ENCODE peak calls at places on chromosomes 16 and 17, in nine cellular contexts. W is HFF-Myc, Z is AG04450, J is bronchial epithelial cell, F is lower leg skin, N is uterus, K is ascending aorta, V is HCT116, X is A549. Y is an unnamed sample.

GRCh38 chr17:79874329-79874981 is 35.2 kb upstream of the CBX4 start:
- DNase-seq in F (no peak), V (peak), N (no peak), W (no peak), X (peak), Z (no peak), J (peak), K (no peak), Y (peak)

GRCh38 chr17:6279659-6280058 is 155.3 kb downstream of the AIPL1 start:
- DNase-seq in F (peak), K (no peak), X (no peak), W (no peak), Z (no peak), V (peak), J (peak), N (no peak), Y (no peak)

GRCh38 chr16:86110726-86111125 is 211.8 kb downstream of the IRF8 start:
- DNase-seq in Z (no peak), J (no peak), V (no peak), X (no peak), F (peak), N (no peak), K (no peak), W (no peak), Y (no peak)

GRCh38 chr16:50304467-50305440 is 38.4 kb downstream of the ADCY7 start:
- DNase-seq in N (peak), V (no peak), W (no peak), Z (no peak), J (no peak), F (peak), K (no peak), X (no peak), Y (no peak)

GRCh38 chr17:27315322-27315721 is 21.4 kb downstream of the WSB1 start:
- DNase-seq in J (no peak), V (no peak), W (no peak), K (peak), N (peak), F (no peak), Z (peak), X (no peak), Y (peak)

GRCh38 chr16:28180660-28181556 is 30.9 kb downstream of the XPO6 start:
- DNase-seq in J (no peak), X (no peak), Z (no peak), F (no peak), K (no peak), N (no peak), W (no peak), V (no peak), Y (no peak)

GRCh38 chr16:2366660-2367309 is 26.3 kb upstream of the ABCA3 start:
- DNase-seq in V (no peak), W (no peak), N (no peak), K (no peak), Z (no peak), X (no peak), J (no peak), F (no peak), Y (no peak)

GRCh38 chr16:19523559-19524355 is at the start of gene CCP110:
- DNase-seq in N (peak), Z (peak), W (peak), F (peak), K (peak), V (peak), X (peak), J (peak), Y (peak)

GRCh38 chr17:19317359-19318095 is 45.0 kb downstream of the B9D1 start:
- DNase-seq in W (no peak), Z (peak), N (peak), F (no peak), X (no peak), K (no peak), J (no peak), V (peak), Y (peak)

GRCh38 chr16:49092704-49093103 is 188.9 kb downstream of the CBLN1 start:
- DNase-seq in N (no peak), F (no peak), J (peak), X (no peak), W (no peak), K (no peak), Z (no peak), V (no peak), Y (no peak)

GRCh38 chr17:28950017-28950751 is 1.1 kb downstream of the PHF12 start:
- DNase-seq in V (no peak), J (no peak), X (peak), Z (no peak), N (peak), K (no peak), W (no peak), F (peak), Y (peak)

GRCh38 chr17:61000911-61001310 is 323.3 kb downstream of the BCAS3 start:
- DNase-seq in F (no peak), V (no peak), Z (peak), J (no peak), W (peak), N (no peak), X (no peak), K (no peak), Y (peak)

GRCh38 chr16:57044931-57045693 is 47.3 kb upstream of the CPNE2 start:
- DNase-seq in N (no peak), K (no peak), X (no peak), W (no peak), V (no peak), J (no peak), Z (peak), F (no peak), Y (no peak)

GRCh38 chr16:17432902-17433576 is 37.7 kb downstream of the XYLT1 start:
- DNase-seq in K (no peak), Z (no peak), F (no peak), V (no peak), N (peak), X (no peak), J (no peak), W (no peak), Y (no peak)

GRCh38 chr16:4660454-4661007 is 32.8 kb upstream of the NUDT16L1 start:
- DNase-seq in F (no peak), V (no peak), X (no peak), N (peak), W (no peak), K (no peak), Z (no peak), J (peak), Y (peak)

GRCh38 chr17:15966183-15966878 is 21.4 kb downstream of the ADORA2B start:
- DNase-seq in V (no peak), Z (no peak), J (peak), W (no peak), N (no peak), X (no peak), K (no peak), F (no peak), Y (no peak)

GRCh38 chr16:2156849-2157224 is 1.3 kb downstream of the TRAF7 start:
- DNase-seq in X (no peak), V (no peak), K (no peak), W (no peak), Z (no peak), F (no peak), J (no peak), N (no peak), Y (no peak)

GRCh38 chr17:17021194-17021863 is 20.9 kb upstream of the MPRIP start:
- DNase-seq in Z (no peak), N (no peak), F (no peak), K (no peak), J (no peak), V (no peak), W (no peak), X (peak), Y (peak)

GRCh38 chr17:9467518-9467917 is 108.1 kb downstream of the STX8 start:
- DNase-seq in J (no peak), N (no peak), F (peak), X (no peak), V (no peak), W (no peak), Z (no peak), K (no peak), Y (no peak)

GRCh38 chr17:48834973-48835372 is 4.1 kb downstream of the CALCOCO2 start:
- DNase-seq in W (no peak), K (no peak), Z (no peak), F (no peak), X (no peak), N (no peak), J (no peak), V (no peak), Y (no peak)

GRCh38 chr17:40921026-40921425 is 16.4 kb downstream of the KRT23 start:
- DNase-seq in Z (no peak), N (no peak), X (no peak), J (no peak), F (no peak), V (no peak), W (no peak), K (no peak), Y (no peak)

GRCh38 chr17:72976971-72977767 is 115.3 kb downstream of the SLC39A11 start:
- DNase-seq in Z (peak), F (no peak), X (peak), N (peak), J (peak), K (no peak), W (no peak), V (peak), Y (peak)

GRCh38 chr16:69324013-69324531 is 6.3 kb downstream of the PDF start:
- DNase-seq in Z (no peak), X (no peak), N (peak), F (peak), K (no peak), V (no peak), W (no peak), J (no peak), Y (no peak)

GRCh38 chr17:72751746-72752145 is 340.7 kb downstream of the SLC39A11 start:
- DNase-seq in X (no peak), Z (no peak), N (no peak), W (no peak), K (no peak), F (no peak), V (no peak), J (peak), Y (no peak)

GRCh38 chr17:78953356-78954350 is 26.1 kb downstream of the LGALS3BP start:
- DNase-seq in N (peak), J (no peak), K (no peak), F (no peak), V (no peak), X (no peak), Z (no peak), W (no peak), Y (no peak)

GRCh38 chr17:79075433-79075805 is 795 bp downstream of the ENGASE start:
- DNase-seq in K (no peak), F (no peak), Z (no peak), X (no peak), V (no peak), W (no peak), N (no peak), J (no peak), Y (no peak)

GRCh38 chr17:59329558-59330313 is 1.7 kb upstream of the YPEL2 start:
- DNase-seq in K (peak), X (peak), Z (peak), V (peak), N (peak), J (peak), W (peak), F (no peak), Y (peak)

GRCh38 chr16:85514295-85514600 is 98.9 kb upstream of the GSE1 start:
- DNase-seq in V (no peak), J (no peak), F (peak), N (no peak), X (no peak), Z (no peak), K (no peak), W (no peak), Y (no peak)

GRCh38 chr16:22618842-22619241 is 108.2 kb downstream of the NPIPB5 start:
- DNase-seq in K (no peak), N (no peak), V (no peak), W (no peak), J (no peak), Z (no peak), X (no peak), F (no peak), Y (no peak)

GRCh38 chr17:50162466-50163254 is 3.1 kb upstream of the SGCA start:
- DNase-seq in W (no peak), V (no peak), X (no peak), N (no peak), Z (no peak), F (no peak), J (no peak), K (no peak), Y (no peak)

GRCh38 chr17:20987511-20987910 is 55.3 kb downstream of the USP22 start:
- DNase-seq in J (no peak), X (no peak), Z (no peak), W (no peak), V (no peak), K (no peak), F (peak), N (no peak), Y (no peak)

GRCh38 chr17:80168371-80168770 is 1.5 kb upstream of the CARD14 start:
- DNase-seq in W (no peak), J (no peak), V (no peak), N (no peak), X (no peak), K (no peak), F (no peak), Z (no peak), Y (no peak)

GRCh38 chr17:62696256-62696655 is 68.8 kb downstream of the MRC2 start:
- DNase-seq in W (no peak), F (no peak), J (no peak), Z (no peak), N (no peak), K (no peak), X (no peak), V (no peak), Y (no peak)

GRCh38 chr17:17795296-17795695 is 41.5 kb downstream of the SREBF1 start:
- DNase-seq in N (no peak), F (no peak), Z (no peak), W (no peak), X (no peak), V (no peak), K (no peak), J (no peak), Y (no peak)

GRCh38 chr17:28554565-28554964 is 2.1 kb upstream of the UNC119 start:
- DNase-seq in Z (no peak), V (no peak), W (no peak), F (no peak), N (no peak), K (no peak), J (no peak), X (no peak), Y (no peak)

GRCh38 chr17:19250421-19251141 is 13.4 kb downstream of the EPN2 start:
- DNase-seq in X (no peak), W (no peak), K (no peak), J (no peak), Z (no peak), N (no peak), F (peak), V (no peak), Y (no peak)

GRCh38 chr16:81601008-81601428 is 156.4 kb downstream of the CMIP start:
- DNase-seq in K (no peak), N (no peak), Z (no peak), J (peak), W (peak), V (no peak), F (peak), X (peak), Y (no peak)

GRCh38 chr17:4233668-4234258 is 30.0 kb downstream of the ANKFY1 start:
- DNase-seq in F (no peak), N (no peak), Z (no peak), V (no peak), J (no peak), K (no peak), X (no peak), W (no peak), Y (no peak)

DNA sequence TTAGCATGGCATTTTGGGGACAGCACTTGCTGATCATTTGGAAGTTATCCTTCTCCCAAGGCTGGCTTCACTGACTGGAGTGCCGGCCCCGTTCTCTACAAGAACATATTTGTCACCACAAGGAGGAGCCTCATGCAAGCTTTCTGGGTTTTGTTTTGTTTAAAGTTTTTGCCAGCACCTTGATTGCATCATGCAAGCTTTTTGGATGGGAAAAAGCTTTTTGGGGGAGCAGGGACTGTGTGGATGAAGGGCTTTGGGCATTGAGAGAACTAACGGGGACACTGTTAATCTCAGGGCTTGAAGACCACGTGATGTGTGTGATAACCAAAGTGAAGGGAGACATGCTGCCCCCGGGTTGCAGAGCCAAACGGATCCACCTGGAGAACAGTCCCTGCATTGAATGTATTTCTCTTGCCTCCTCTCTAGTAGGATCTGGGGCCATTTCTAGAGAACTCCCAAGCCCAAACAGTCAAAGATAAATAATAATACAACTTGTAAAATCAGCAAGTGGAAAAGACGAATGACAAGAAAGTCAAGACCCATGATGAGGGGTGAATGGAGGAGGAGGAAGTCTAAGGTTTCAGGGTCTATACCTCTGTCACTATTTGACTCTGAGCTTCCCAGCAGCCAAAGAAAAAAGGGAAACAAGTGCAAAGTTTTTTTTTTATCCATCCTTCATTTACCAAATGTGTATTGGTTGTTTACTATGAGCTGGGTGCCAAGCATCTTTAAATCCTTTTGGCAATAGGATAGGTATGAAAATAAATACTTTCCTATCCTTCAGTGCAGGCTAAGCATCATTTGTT is 17.2 kb downstream of the TMEM114 start:
- DNase-seq in Z (no peak), F (peak), W (no peak), J (peak), K (no peak), V (peak), N (no peak), X (peak), Y (peak)
- TF ChIP-seq CTCF in Z (peak), F (no peak), W (peak), J (peak), K (peak), V (peak), N (no peak), X (peak), Y (peak)

DNA sequence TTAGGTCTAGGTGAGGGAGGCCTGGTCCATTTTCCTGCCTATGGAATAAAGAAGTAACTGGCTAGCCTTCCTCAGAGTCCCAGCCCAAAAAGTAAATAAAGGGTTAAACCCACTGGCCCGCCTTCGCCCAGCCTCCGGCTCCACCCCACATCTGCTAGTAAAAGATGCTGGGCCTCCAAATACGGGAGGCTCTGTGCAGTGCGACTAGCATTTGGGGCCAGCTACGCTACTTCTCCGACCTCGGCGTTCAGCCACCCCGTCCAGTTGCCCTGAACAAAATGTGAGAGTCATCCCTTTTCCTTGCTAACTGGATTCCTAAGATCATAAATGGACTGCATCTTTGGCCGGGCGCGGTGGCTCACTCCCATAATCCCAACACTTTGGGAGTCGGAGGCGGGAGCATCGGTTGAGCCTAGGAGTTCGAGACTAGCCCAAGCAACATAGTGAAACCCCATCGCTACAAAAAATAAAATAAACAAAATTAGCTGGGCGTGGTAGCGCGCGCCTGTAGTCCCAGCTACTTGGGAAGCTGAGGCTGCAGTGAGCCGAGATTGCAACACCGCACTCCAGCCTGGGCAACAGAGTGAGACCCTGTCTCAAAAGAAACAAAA is 880 bp upstream of the MPP2 start:
- DNase-seq in Z (peak), V (peak), X (peak), W (no peak), F (peak), N (peak), J (peak), K (peak), Y (peak)
- H3K4me3 ChIP-seq in Z (no peak), V (peak), X (no peak), W (no peak), F (no peak), N (peak), J (no peak), K (peak), Y (peak)

GRCh38 chr16:3498988-3499387 is 1.8 kb upstream of the CLUAP1 start:
- DNase-seq in J (no peak), W (no peak), V (no peak), Z (no peak), X (no peak), F (no peak), N (no peak), K (no peak), Y (no peak)
- TF ChIP-seq CTCF in J (no peak), W (no peak), V (no peak), Z (no peak), X (no peak), F (no peak), N (no peak), K (no peak), Y (no peak)

GRCh38 chr16:861446-861845 is 60.9 kb upstream of the GNG13 start:
- DNase-seq in N (no peak), X (no peak), W (no peak), K (no peak), J (no peak), F (no peak), V (no peak), Z (no peak), Y (no peak)
- H3K4me3 ChIP-seq in N (no peak), X (no peak), W (no peak), K (no peak), J (no peak), F (no peak), V (no peak), Z (no peak), Y (no peak)

Y was measured in cardiac muscle cell.